ENCODE peak calls at places on chromosomes 4 and X, in four cellular contexts. W is suprapubic skin, M is esophagus squamous epithelium, T is transverse colon. R is an unnamed sample.

GRCh38 chr4:168440442-168441264 is 39.6 kb downstream of the DDX60L start:
- DNase-seq in W (no peak), M (no peak), T (no peak), R (no peak)

GRCh38 chr4:154738426-154738825 is 5.4 kb upstream of the LRAT start:
- DNase-seq in W (no peak), M (no peak), T (no peak), R (no peak)

GRCh38 chrX:71181558-71181909 is 36.9 kb downstream of the NLGN3 start:
- DNase-seq in W (no peak), M (no peak), T (peak; percentile 34), R (no peak)

GRCh38 chr4:124970011-124970410 is 257.5 kb upstream of the ANKRD50 start:
- DNase-seq in W (no peak), M (no peak), T (no peak), R (no peak)

GRCh38 chr4:21790437-21791029 is 158.0 kb downstream of the KCNIP4 start:
- DNase-seq in W (no peak), M (no peak), T (no peak), R (no peak)

GRCh38 chr4:74095886-74096264 is 3.1 kb downstream of the CXCL2 start:
- DNase-seq in W (no peak), M (no peak), T (no peak), R (no peak)

GRCh38 chr4:59175588-59175987 is 2024.5 kb upstream of the ADGRL3 start:
- DNase-seq in W (no peak), M (no peak), T (no peak), R (no peak)

GRCh38 chrX:41542151-41542935 is 95.2 kb downstream of the NYX start:
- DNase-seq in W (no peak), M (no peak), T (peak; percentile 13), R (no peak)

GRCh38 chrX:131081772-131082755 is 23.9 kb downstream of the ARHGAP36 start:
- DNase-seq in W (no peak), M (no peak), T (no peak), R (no peak)

GRCh38 chr4:52588097-52588496 is 71.0 kb downstream of the USP46 start:
- DNase-seq in W (no peak), M (no peak), T (peak; percentile 9), R (no peak)

GRCh38 chr4:102735578-102735977 is 25.2 kb downstream of the MANBA start:
- DNase-seq in W (no peak), M (no peak), T (no peak), R (no peak)

GRCh38 chr4:126539771-126540170 is 1093.0 kb upstream of the INTU start:
- DNase-seq in W (no peak), M (no peak), T (no peak), R (no peak)

GRCh38 chr4:108034560-108034959 is 44.9 kb downstream of the HADH start:
- DNase-seq in W (no peak), M (no peak), T (no peak), R (no peak)

GRCh38 chrX:46693149-46693548 is 65.8 kb downstream of the SLC9A7 start:
- DNase-seq in W (no peak), M (no peak), T (no peak), R (no peak)

GRCh38 chr4:168919706-168920324 is 90.2 kb downstream of the CBR4 start:
- DNase-seq in W (no peak), M (no peak), T (no peak), R (no peak)

GRCh38 chr4:113708250-113708649 is 53.3 kb downstream of the CAMK2D start:
- DNase-seq in W (no peak), M (no peak), T (no peak), R (no peak)

GRCh38 chr4:83112239-83112638 is 2.3 kb downstream of the PLAC8 start:
- DNase-seq in W (no peak), M (no peak), T (peak; percentile 21), R (no peak)

GRCh38 chrX:97311066-97311778 is 427.5 kb downstream of the RPA4 start:
- DNase-seq in W (no peak), M (no peak), T (no peak), R (no peak)

GRCh38 chrX:110286126-110286525 is 31.8 kb downstream of the AMMECR1 start:
- DNase-seq in W (no peak), M (no peak), T (no peak), R (peak; percentile 14)

GRCh38 chr4:76781698-76782595 is 116.0 kb downstream of the SOWAHB start:
- DNase-seq in W (no peak), M (no peak), T (no peak), R (no peak)

GRCh38 chr4:71680706-71681105 is 103.2 kb downstream of the GC start:
- DNase-seq in W (no peak), M (no peak), T (no peak), R (no peak)

GRCh38 chr4:112604590-112604989 is 32.1 kb downstream of the ZGRF1 start:
- DNase-seq in W (no peak), M (no peak), T (peak; percentile 22), R (no peak)

GRCh38 chr4:42136371-42136770 is 16.1 kb downstream of the BEND4 start:
- DNase-seq in W (no peak), M (no peak), T (no peak), R (no peak)

GRCh38 chr4:4762300-4762699 is 97.2 kb upstream of the MSX1 start:
- DNase-seq in W (no peak), M (no peak), T (no peak), R (no peak)

GRCh38 chr4:173237152-173237551 is 68.5 kb downstream of the GALNT7 start:
- DNase-seq in W (no peak), M (no peak), T (no peak), R (no peak)

GRCh38 chr4:89538171-89538570 is 230.6 kb upstream of the GPRIN3 start:
- DNase-seq in W (no peak), M (no peak), T (no peak), R (no peak)

GRCh38 chr4:147160908-147161513 is 215.3 kb upstream of the TTC29 start:
- DNase-seq in W (no peak), M (no peak), T (no peak), R (no peak)

GRCh38 chrX:17559728-17560379 is 177.4 kb upstream of the SCML1 start:
- DNase-seq in W (no peak), M (no peak), T (no peak), R (no peak)

GRCh38 chr4:78721739-78722138 is 54.4 kb upstream of the BMP2K start:
- DNase-seq in W (no peak), M (no peak), T (no peak), R (no peak)

GRCh38 chrX:119948381-119948780 is 4.8 kb upstream of the NKAP start:
- DNase-seq in W (no peak), M (no peak), T (no peak), R (no peak)

GRCh38 chr4:54668031-54668611 is 10.4 kb downstream of the KIT start:
- DNase-seq in W (no peak), M (no peak), T (no peak), R (no peak)
- TF ChIP-seq POLR2A in W (no peak), M (no peak), T (no peak), R (no peak)

GRCh38 chr4:138341739-138342415 is 99.7 kb upstream of the SLC7A11 start:
- DNase-seq in W (no peak), M (no peak), T (no peak), R (no peak)
- H3K4me3 ChIP-seq in W (no peak overlapping the region), M (no peak overlapping the region), T (no peak overlapping the region), R (no peak overlapping the region)

GRCh38 chrX:154401045-154401799 is 3.0 kb downstream of the RPL10 start:
- DNase-seq in W (no peak), M (no peak), T (no peak), R (no peak)
- TF ChIP-seq POLR2A in W (no peak), M (no peak), T (no peak), R (no peak)

GRCh38 chrX:69196666-69197065 is 31.4 kb upstream of the PJA1 start:
- DNase-seq in W (no peak), M (no peak), T (no peak), R (no peak)
- H3K4me3 ChIP-seq in W (no peak overlapping the region), M (no peak overlapping the region), T (no peak overlapping the region), R (no peak overlapping the region)

DNA sequence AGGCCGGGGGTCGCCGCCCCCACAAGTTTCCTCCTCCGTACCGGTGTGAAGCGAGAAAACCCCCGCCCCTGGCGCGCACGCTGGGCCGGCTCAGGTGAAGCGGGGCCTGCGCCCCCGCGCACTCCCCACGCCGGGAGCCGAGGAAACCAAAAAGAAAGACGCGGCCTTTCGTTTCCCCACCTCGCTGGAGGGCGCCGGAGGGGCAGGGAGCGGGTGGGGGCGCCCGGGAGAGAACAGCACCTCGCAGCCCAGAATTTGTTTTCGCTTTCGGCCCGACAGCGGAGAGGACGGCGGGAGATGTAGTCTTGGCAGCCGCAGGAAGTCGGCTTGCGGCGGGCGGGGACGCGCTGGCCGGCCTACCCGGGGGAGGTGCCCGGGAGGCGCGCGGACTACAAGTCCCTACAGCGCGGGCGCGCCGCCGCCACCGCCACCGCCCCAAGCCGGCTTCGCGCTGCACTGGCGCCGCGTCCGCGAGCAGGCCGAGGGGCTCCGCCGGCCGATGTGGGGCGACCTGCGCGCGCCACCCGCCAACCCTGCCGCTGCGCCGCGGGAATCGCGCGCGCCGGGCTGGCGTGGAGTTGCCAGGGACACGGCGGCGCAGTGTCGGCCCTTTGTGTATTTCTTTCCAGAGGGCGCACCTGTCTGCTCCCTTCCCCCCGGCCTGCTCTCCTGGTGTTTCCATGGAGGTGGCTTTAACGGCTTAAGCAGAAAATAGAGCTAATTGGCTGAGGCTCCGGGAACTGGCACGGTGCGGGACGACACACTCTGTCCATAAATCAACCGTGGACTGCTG is at the start of gene OTUD4:
- DNase-seq in W (peak; percentile 97), M (peak; percentile 79), T (peak; percentile 96), R (peak; percentile 98)
- TF ChIP-seq POLR2A in W (no peak), M (no peak), T (peak; percentile 73), R (no peak)

GRCh38 chr4:119041951-119042560 is 93.6 kb upstream of the MYOZ2 start:
- DNase-seq in W (no peak), M (no peak), T (peak; percentile 76), R (no peak)

GRCh38 chr4:119039160-119039559 is 96.5 kb upstream of the MYOZ2 start:
- DNase-seq in W (no peak), M (no peak), T (no peak), R (no peak)

GRCh38 chr4:119039779-119040178 is 95.9 kb upstream of the MYOZ2 start:
- DNase-seq in W (no peak), M (no peak), T (no peak), R (no peak)

GRCh38 chr4:119040711-119041185 is 94.9 kb upstream of the MYOZ2 start:
- DNase-seq in W (no peak), M (no peak), T (no peak), R (no peak)

DNA sequence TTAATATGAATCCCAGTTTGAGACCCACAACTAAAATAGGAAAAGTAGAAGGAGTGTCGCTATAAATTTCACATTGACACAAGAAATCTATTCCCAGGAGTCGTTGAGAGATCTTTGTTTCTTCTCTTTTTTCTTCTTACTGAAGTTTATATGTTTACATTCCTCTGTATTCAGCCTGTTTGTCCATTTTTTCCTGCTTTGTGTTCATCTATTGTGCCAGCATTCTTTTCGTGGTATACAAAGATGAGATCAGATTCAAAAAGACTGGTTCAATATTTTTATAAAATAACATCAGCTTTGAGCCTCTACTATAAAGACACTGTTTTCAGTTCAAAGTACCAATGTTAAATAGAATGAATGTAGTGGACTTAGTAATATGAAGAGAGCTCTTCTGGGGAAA is 95.4 kb upstream of the MYOZ2 start:
- DNase-seq in W (no peak), M (no peak), T (no peak), R (no peak)
- H3K4me3 ChIP-seq in W (no peak overlapping the region), M (no peak overlapping the region), T (no peak overlapping the region), R (no peak overlapping the region)

GRCh38 chrX:44484607-44485146 is 58.0 kb downstream of the FUNDC1 start:
- DNase-seq in W (no peak), M (no peak), T (no peak), R (no peak)
- TF ChIP-seq POLR2A in W (no peak), M (no peak), T (no peak), R (no peak)

R was measured in lower leg skin.